ENCODE peak calls at places on chromosomes 1 and 21, in four cellular contexts. U is CD4-positive, alpha-beta T cell; X is T-helper 2 cell treated with Interferon-gamma antibody and Interleukin-4, amounts not matched to agents 5 μg/mL and 100 μg/mL, for 36 hours; P is T-cell. V is an unnamed sample.

GRCh38 chr1:168488153-168488552 is 55.6 kb downstream of the XCL2 start:
- DNase-seq in U (no peak), X (no peak), P (no peak), V (no peak)

GRCh38 chr1:183323849-183324683 is 94.1 kb downstream of the NMNAT2 start:
- DNase-seq in U (no peak), X (no peak), P (no peak), V (no peak)

GRCh38 chr1:234499119-234500039 is 20.4 kb upstream of the TARBP1 start:
- DNase-seq in U (peak), X (peak), P (peak), V (no peak)

GRCh38 chr1:232968965-232969364 is 18.6 kb downstream of the NTPCR start:
- DNase-seq in U (no peak), X (no peak), P (no peak), V (no peak)

GRCh38 chr1:233010164-233010563 is 59.8 kb downstream of the NTPCR start:
- DNase-seq in U (no peak), X (no peak), P (no peak), V (no peak)

GRCh38 chr21:16517380-16517779 is 787.6 kb downstream of the USP25 start:
- DNase-seq in U (no peak), X (no peak), P (no peak), V (no peak)

GRCh38 chr1:153363641-153364040 is 6.0 kb downstream of the S100A9 start:
- DNase-seq in U (no peak), X (no peak), P (no peak), V (no peak)

GRCh38 chr1:77562596-77563154 is 119.8 kb downstream of the ZZZ3 start:
- DNase-seq in U (no peak), X (no peak), P (no peak), V (no peak)

GRCh38 chr1:6486433-6487011 is 4.9 kb downstream of the PLEKHG5 start:
- DNase-seq in U (peak), X (peak), P (peak), V (peak)

GRCh38 chr1:51592711-51593110 is 24.2 kb upstream of the OSBPL9 start:
- DNase-seq in U (no peak), X (no peak), P (no peak), V (no peak)

GRCh38 chr1:36345353-36345752 is 21.9 kb upstream of the EVA1B start:
- DNase-seq in U (no peak), X (no peak), P (no peak), V (no peak)

GRCh38 chr1:101373570-101373969 is 136.8 kb downstream of the S1PR1 start:
- DNase-seq in U (no peak), X (no peak), P (no peak), V (no peak)

GRCh38 chr21:33539612-33540011 is 2.3 kb downstream of the GART start:
- DNase-seq in U (no peak), X (no peak), P (no peak), V (no peak)

GRCh38 chr1:84116558-84116957 is 27.5 kb upstream of the PRKACB start:
- DNase-seq in U (no peak), X (no peak), P (no peak), V (no peak)

GRCh38 chr1:198259336-198260109 is 102.7 kb downstream of the NEK7 start:
- DNase-seq in U (no peak), X (no peak), P (no peak), V (no peak)

V was measured in iPS DF 6.9.